ENCODE peak calls at places on chromosomes 4 and X, in ten cellular contexts. Y is neural crest cell; F is endodermal cell; P is fibroblast of mammary gland; Q is DND-41; A is type B pancreatic cell; X is K562; S is CD8-positive, alpha-beta T cell; J is GM20000; M is Peyer's patch. K is an unnamed sample.

GRCh38 chr4:138864961-138865720 is 150.4 kb upstream of the NOCT start:
- DNase-seq in M (no peak), A (no peak), J (no peak), X (no peak), F (peak), Q (no peak), S (no peak), Y (no peak), P (no peak), K (no peak)

GRCh38 chr4:63020661-63021060 is 1388.6 kb downstream of the TECRL start:
- DNase-seq in F (no peak), J (no peak), A (no peak), Y (no peak), Q (no peak), X (no peak), M (no peak), S (no peak), P (no peak), K (no peak)

GRCh38 chr4:63921561-63921960 is 487.7 kb downstream of the TECRL start:
- DNase-seq in F (no peak), P (no peak), A (no peak), X (no peak), Q (no peak), S (no peak), Y (no peak), M (no peak), J (no peak), K (no peak)

GRCh38 chr4:162011039-162011438 is 152.8 kb downstream of the FSTL5 start:
- DNase-seq in X (no peak), Y (no peak), Q (no peak), F (no peak), S (no peak), P (no peak), M (no peak), J (no peak), A (no peak), K (no peak)

GRCh38 chr4:157978680-157979361 is 194.0 kb downstream of the GASK1B start:
- DNase-seq in Q (peak), A (no peak), X (peak), M (peak), Y (peak), J (peak), P (peak), S (no peak), F (peak), K (peak)

GRCh38 chr4:52704133-52704532 is 45.0 kb upstream of the USP46 start:
- DNase-seq in M (no peak), F (no peak), X (no peak), Q (no peak), A (no peak), P (peak), S (no peak), J (no peak), Y (no peak), K (no peak)

GRCh38 chrX:11265352-11265751 is 27.9 kb upstream of the AMELX start:
- DNase-seq in Y (no peak), Q (no peak), A (no peak), P (no peak), S (no peak), J (no peak), X (no peak), M (no peak), F (no peak), K (no peak)

GRCh38 chr4:61200991-61201526 is 933 bp downstream of the ADGRL3 start:
- DNase-seq in A (no peak), M (peak), S (no peak), Q (no peak), J (peak), Y (peak), F (peak), P (no peak), X (no peak), K (no peak)

GRCh38 chr4:35695401-35695800 is 548.9 kb downstream of the ARAP2 start:
- DNase-seq in P (no peak), S (no peak), M (no peak), Q (no peak), F (no peak), J (no peak), X (no peak), Y (no peak), A (no peak), K (no peak)

GRCh38 chrX:140766024-140766611 is 56.6 kb downstream of the LINC00632 start:
- DNase-seq in Q (peak), F (peak), A (no peak), S (no peak), M (peak), X (peak), J (peak), P (peak), Y (peak), K (peak)

GRCh38 chr4:88803600-88804096 is 106.0 kb upstream of the NAP1L5 start:
- DNase-seq in Q (no peak), J (no peak), F (no peak), M (peak), A (no peak), X (no peak), P (peak), S (no peak), Y (no peak), K (peak)

GRCh38 chr4:155604718-155605601 is 61.7 kb upstream of the GUCY1A1 start:
- DNase-seq in S (no peak), X (no peak), M (peak), A (no peak), F (no peak), Y (no peak), J (no peak), P (peak), Q (no peak), K (no peak)

GRCh38 chr4:106584590-106584989 is 216.0 kb upstream of the GIMD1 start:
- DNase-seq in M (no peak), S (no peak), F (no peak), J (no peak), P (peak), Q (no peak), A (no peak), Y (no peak), X (no peak), K (no peak)

GRCh38 chr4:153419029-153419428 is 47.1 kb upstream of the TMEM131L start:
- DNase-seq in J (no peak), P (no peak), X (no peak), Y (no peak), A (no peak), M (no peak), S (no peak), Q (no peak), F (no peak), K (no peak)

GRCh38 chr4:138162259-138162658 is 79.9 kb downstream of the SLC7A11 start:
- DNase-seq in S (no peak), J (no peak), P (peak), Y (no peak), X (no peak), Q (no peak), M (no peak), A (no peak), F (no peak), K (no peak)

GRCh38 chr4:687048-687974 is 1.6 kb downstream of the SLC49A3 start:
- DNase-seq in J (no peak), P (peak), X (peak), Y (no peak), S (no peak), M (peak), Q (no peak), F (peak), A (no peak), K (peak)

GRCh38 chr4:53015681-53016080 is 153.6 kb downstream of the RASL11B start:
- DNase-seq in F (peak), P (peak), Y (peak), M (no peak), A (no peak), J (no peak), S (no peak), Q (no peak), X (peak), K (no peak)

GRCh38 chrX:34849371-34849770 is 93.2 kb upstream of the FAM47B start:
- DNase-seq in P (peak), S (no peak), J (no peak), Y (no peak), M (no peak), A (no peak), F (no peak), X (no peak), Q (no peak), K (no peak)

GRCh38 chr4:147732516-147733193 is 767 bp downstream of the ARHGAP10 start:
- DNase-seq in J (peak), X (no peak), Q (no peak), S (no peak), F (peak), P (peak), A (peak), Y (peak), M (peak), K (no peak)

GRCh38 chr4:96295143-96295763 is 455.4 kb downstream of the PDHA2 start:
- DNase-seq in P (no peak), F (no peak), J (no peak), A (no peak), X (no peak), M (no peak), Q (no peak), S (no peak), Y (no peak), K (no peak)

GRCh38 chr4:98261291-98262271 is at the start of gene RAP1GDS1:
- DNase-seq in M (peak), Q (peak), Y (no peak), X (peak), P (peak), J (peak), A (no peak), S (no peak), F (peak), K (no peak)

GRCh38 chr4:78962597-78963115 is 23.4 kb upstream of the PAQR3 start:
- DNase-seq in J (no peak), Y (no peak), P (peak), Q (no peak), X (no peak), S (no peak), F (no peak), A (no peak), M (no peak), K (no peak)

GRCh38 chr4:122890142-122890769 is 32.1 kb downstream of the NUDT6 start:
- DNase-seq in S (no peak), X (no peak), F (no peak), J (no peak), P (no peak), Q (no peak), Y (no peak), M (no peak), A (no peak), K (no peak)

GRCh38 chr4:121784401-121784800 is 16.7 kb upstream of the EXOSC9 start:
- DNase-seq in A (no peak), X (no peak), M (no peak), Y (no peak), J (no peak), P (no peak), F (no peak), S (no peak), Q (no peak), K (no peak)

GRCh38 chrX:133350751-133351150 is 64.5 kb downstream of the GPC4 start:
- DNase-seq in F (no peak), Q (no peak), A (no peak), P (peak), S (no peak), J (no peak), M (peak), X (no peak), Y (no peak), K (no peak)

GRCh38 chrX:97876697-97877407 is 993.1 kb downstream of the RPA4 start:
- DNase-seq in P (peak), Y (no peak), J (no peak), A (no peak), X (no peak), S (no peak), M (no peak), Q (no peak), F (no peak), K (no peak)

GRCh38 chr4:6343950-6344408 is 74.3 kb downstream of the WFS1 start:
- DNase-seq in Y (no peak), M (no peak), F (peak), A (no peak), S (no peak), P (peak), Q (no peak), X (peak), J (no peak), K (peak)
- TF ChIP-seq CTCF in Y (no peak), M (no peak), F (peak), A (no peak), S (no peak), P (no peak), Q (no peak), X (peak), J (no peak), K (peak)

DNA sequence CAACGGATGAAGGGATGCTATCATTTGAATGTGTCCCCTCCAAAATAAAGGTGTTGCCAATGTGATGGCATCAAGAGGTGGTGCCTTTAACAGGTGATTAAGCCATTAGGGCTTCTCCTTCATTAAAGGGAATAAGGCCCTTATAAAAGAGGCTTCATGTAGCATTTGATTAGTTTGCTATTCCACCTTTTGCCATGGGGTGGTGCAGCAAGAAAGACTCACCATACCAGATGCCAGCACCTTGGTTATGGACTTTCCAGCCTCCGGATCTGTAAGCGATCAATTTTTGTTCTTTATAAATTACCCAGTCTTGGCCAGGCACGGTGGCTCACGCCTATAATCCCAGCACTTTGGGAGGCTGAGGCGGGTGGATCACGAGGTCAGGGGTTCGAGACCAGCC is 7.9 kb upstream of the SLC25A43 start:
- DNase-seq in X (peak), J (no peak), Q (no peak), F (no peak), Y (no peak), M (peak), P (peak), S (no peak), A (no peak), K (no peak)
- TF ChIP-seq CTCF in X (peak), J (no peak), Q (peak), F (peak), Y (peak), M (peak), P (peak), S (no peak), A (no peak), K (peak)

DNA sequence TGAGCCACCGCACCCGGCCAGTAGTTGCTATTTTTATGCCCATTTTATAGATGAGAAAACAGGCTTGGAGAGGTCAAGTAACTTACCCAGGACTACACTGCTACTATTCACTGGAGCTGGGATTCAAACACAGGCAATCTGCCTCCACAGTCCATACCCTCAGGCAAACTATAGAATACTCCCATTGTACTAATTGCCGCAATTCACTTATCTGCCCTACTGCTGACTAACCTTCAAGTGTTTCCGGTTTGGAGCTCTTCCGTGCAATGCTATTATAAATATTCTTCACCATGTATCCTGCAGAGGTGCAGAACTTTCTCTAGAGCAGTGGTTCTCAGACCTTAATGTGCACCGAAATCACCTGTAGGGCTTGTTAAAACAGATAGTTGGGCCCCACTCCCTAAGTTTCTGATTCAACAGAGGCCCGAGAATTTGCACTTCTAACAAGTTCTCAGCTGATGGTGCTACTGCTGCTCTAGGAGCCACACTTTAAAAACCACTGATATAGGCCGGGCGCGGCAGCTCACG is 1.9 kb upstream of the G3BP2 start:
- DNase-seq in F (no peak), P (no peak), A (no peak), Q (no peak), X (no peak), M (no peak), Y (no peak), S (no peak), J (no peak), K (no peak)
- TF ChIP-seq CTCF in F (no peak), P (no peak), A (no peak), Q (no peak), X (no peak), M (no peak), Y (no peak), S (no peak), J (no peak), K (no peak)

GRCh38 chr4:165402375-165402774 is 23.6 kb downstream of the CPE start:
- DNase-seq in P (no peak), X (peak), M (no peak), Q (no peak), Y (no peak), J (no peak), A (no peak), S (no peak), F (no peak), K (no peak)
- TF ChIP-seq CTCF in P (no peak), X (no peak), M (no peak), Q (no peak), Y (no peak), J (no peak), A (no peak), S (no peak), F (no peak), K (no peak)

GRCh38 chr4:73257242-73257994 is 1.2 kb downstream of the ANKRD17 start:
- DNase-seq in M (peak), X (peak), P (peak), S (peak), Q (peak), F (peak), J (peak), A (no peak), Y (peak), K (no peak)

GRCh38 chr4:73257995-73258667 is 467 bp downstream of the ANKRD17 start:
- DNase-seq in A (no peak), J (no peak), Y (no peak), Q (peak), S (no peak), X (peak), F (no peak), P (peak), M (no peak), K (no peak)

GRCh38 chr4:73259552-73260140 is 1.0 kb upstream of the ANKRD17 start:
- DNase-seq in P (peak), Q (no peak), J (peak), A (no peak), M (no peak), F (no peak), X (peak), Y (peak), S (no peak), K (no peak)

DNA sequence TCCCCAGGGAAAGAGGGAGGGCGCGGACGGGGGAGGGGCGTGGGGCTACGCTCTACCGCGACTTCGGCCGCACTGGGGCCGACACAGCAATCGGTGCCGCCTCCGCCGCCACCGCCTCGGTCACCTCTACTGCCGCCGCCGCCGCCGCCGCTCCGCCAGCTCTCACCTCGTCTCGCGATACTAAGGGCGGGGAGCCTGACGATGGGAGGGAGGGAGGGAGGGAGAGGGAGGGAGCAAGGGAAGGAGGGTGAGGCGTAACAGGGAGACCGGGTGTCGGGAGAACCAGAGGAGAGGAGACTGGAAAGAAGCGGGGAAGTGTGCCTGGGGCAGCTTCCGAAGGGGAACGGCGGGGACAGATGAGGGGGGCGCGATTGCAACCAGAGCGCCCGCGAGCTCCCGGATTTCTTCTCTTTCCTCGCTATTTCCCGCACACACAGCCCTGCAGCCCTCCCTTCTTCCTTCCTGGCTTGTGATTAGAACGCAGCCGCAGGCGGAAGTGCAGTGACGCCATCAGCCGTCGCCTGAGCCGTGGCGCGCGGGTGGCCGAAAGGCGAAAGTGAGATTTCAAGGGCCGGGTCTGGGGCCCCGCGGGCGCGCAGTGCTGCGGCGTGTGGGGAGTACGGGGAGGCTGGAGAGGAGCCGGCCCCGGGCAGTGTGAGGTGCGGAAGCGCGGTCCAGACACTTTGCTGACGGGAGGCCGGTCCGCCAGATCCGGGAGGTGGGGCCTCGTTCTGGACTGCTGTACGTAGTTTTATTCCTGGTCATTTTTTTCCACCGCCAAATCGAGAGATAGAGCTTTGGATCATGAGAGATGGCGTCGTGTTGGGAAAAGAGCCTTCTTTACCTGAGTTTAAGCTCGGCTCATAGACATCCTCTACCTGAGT is at the start of gene ANKRD17:
- DNase-seq in P (peak), F (peak), X (peak), Y (peak), M (peak), J (peak), S (peak), Q (peak), A (peak), K (peak)
- TF ChIP-seq CTCF in P (no peak), F (no peak), X (peak), Y (peak), M (no peak), J (no peak), S (no peak), Q (no peak), A (peak), K (peak)

GRCh38 chrX:141936080-141936479 is 32.4 kb downstream of the MAGEC1 start:
- DNase-seq in Q (no peak), M (no peak), X (no peak), P (no peak), J (no peak), Y (no peak), A (no peak), S (no peak), F (no peak), K (no peak)
- TF ChIP-seq CTCF in Q (no peak), M (no peak), X (no peak), P (no peak), J (no peak), Y (peak), A (peak), S (no peak), F (peak), K (no peak)

GRCh38 chrX:69616520-69617203 is 749 bp downstream of the EDA start:
- DNase-seq in Y (peak), M (no peak), J (no peak), A (no peak), Q (no peak), X (no peak), F (peak), P (no peak), S (no peak), K (no peak)

GRCh38 chrX:69615779-69616519 is at the start of gene EDA:
- DNase-seq in S (peak), X (peak), J (peak), Y (peak), F (peak), Q (no peak), M (peak), A (peak), P (peak), K (no peak)

GRCh38 chrX:69615323-69615722 is 590 bp upstream of the EDA start:
- DNase-seq in S (no peak), Y (no peak), M (no peak), X (no peak), A (no peak), Q (no peak), J (no peak), P (no peak), F (peak), K (no peak)

GRCh38 chrX:69614896-69615295 is 1.0 kb upstream of the EDA start:
- DNase-seq in Q (no peak), M (no peak), A (no peak), F (no peak), J (no peak), X (no peak), Y (no peak), S (no peak), P (peak), K (no peak)

DNA sequence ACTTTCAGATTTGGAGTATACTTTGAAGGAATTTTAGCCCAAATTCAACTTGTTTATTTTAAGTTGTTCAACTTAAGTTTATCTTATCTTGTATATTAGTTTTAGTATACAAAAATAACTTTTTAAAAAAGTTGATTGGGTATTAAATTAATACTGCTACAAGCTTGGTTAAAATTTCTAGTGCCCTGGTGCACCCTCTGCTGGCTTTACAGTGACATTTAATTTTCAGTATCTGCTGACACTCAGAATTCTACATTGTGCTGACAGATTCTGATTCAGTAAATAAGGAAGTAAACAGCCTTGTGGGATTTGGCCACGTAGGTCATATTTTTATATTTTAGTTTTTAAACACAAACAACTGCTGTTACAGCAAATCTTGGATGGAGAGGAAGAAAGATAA is 2.9 kb downstream of the EDA start:
- DNase-seq in F (no peak), A (no peak), S (no peak), Y (no peak), Q (no peak), X (no peak), M (no peak), P (peak), J (peak), K (no peak)
- TF ChIP-seq CTCF in F (peak), A (peak), S (no peak), Y (peak), Q (peak), X (peak), M (no peak), P (peak), J (no peak), K (peak)

K was measured in Panc1.